ENCODE peak calls at places on chromosomes 5 and 9, in seven cellular contexts. D is left lung, Y is neural progenitor cell, K is Peyer's patch, M is right lobe of liver, I is heart left ventricle, V is heart right ventricle. C is an unnamed sample.

GRCh38 chr5:138544171-138545134 is 1.4 kb upstream of the ETF1 start:
- DNase-seq in V (no peak), Y (peak; percentile 4), D (no peak), I (no peak), M (no peak), K (no peak), C (peak; percentile 13)

GRCh38 chr9:38311382-38312270 is 80.9 kb upstream of the ALDH1B1 start:
- DNase-seq in V (peak; percentile 20), D (no peak), Y (peak; percentile 43), K (no peak), M (no peak), I (no peak), C (no peak)

GRCh38 chr5:153974131-153974812 is 64.4 kb downstream of the FAM114A2 start:
- DNase-seq in K (no peak), D (no peak), I (no peak), M (no peak), V (no peak), Y (peak; percentile 60), C (peak; percentile 19)

GRCh38 chr9:112917987-112918362 is 27.3 kb upstream of the SLC46A2 start:
- DNase-seq in M (no peak), K (no peak), I (no peak), Y (no peak), D (no peak), V (no peak), C (no peak)

GRCh38 chr9:83706703-83707517 is 848 bp downstream of the UBQLN1 start:
- DNase-seq in I (peak; percentile 72), V (peak; percentile 44), M (peak; percentile 60), Y (peak; percentile 90), D (no peak), K (peak; percentile 39), C (peak; percentile 66)

GRCh38 chr9:13369426-13369825 is 89.9 kb upstream of the MPDZ start:
- DNase-seq in K (no peak), M (no peak), I (no peak), D (no peak), V (no peak), Y (peak; percentile 66), C (no peak)

GRCh38 chr5:17180330-17180843 is 37.0 kb upstream of the BASP1 start:
- DNase-seq in Y (no peak), I (no peak), M (no peak), K (no peak), V (no peak), D (no peak), C (no peak)

GRCh38 chr9:124344291-124345050 is 70.8 kb downstream of the PSMB7 start:
- DNase-seq in M (no peak), I (peak; percentile 59), V (no peak), Y (no peak), D (peak; percentile 73), K (no peak), C (no peak)

GRCh38 chr9:69066955-69067354 is 31.4 kb downstream of the FXN start:
- DNase-seq in D (peak; percentile 80), Y (no peak), M (no peak), K (no peak), V (no peak), I (no peak), C (no peak)

GRCh38 chr9:71767421-71768321 is 642 bp downstream of the CEMIP2 start:
- DNase-seq in K (no peak), D (peak; percentile 85), I (peak; percentile 67), V (peak; percentile 15), Y (peak; percentile 96), M (no peak), C (peak; percentile 20)

GRCh38 chr9:71768388-71769174 is at the start of gene CEMIP2:
- DNase-seq in I (peak; percentile 96), M (peak; percentile 94), D (peak; percentile 99), Y (peak; percentile 96), K (peak; percentile 83), V (peak; percentile 91), C (peak; percentile 89)

GRCh38 chr9:71766663-71767062 is 1.6 kb downstream of the CEMIP2 start:
- DNase-seq in V (no peak), I (no peak), K (no peak), D (no peak), Y (no peak), M (no peak), C (no peak)

GRCh38 chr9:71772726-71773125 is 4.4 kb upstream of the CEMIP2 start:
- DNase-seq in K (no peak), V (no peak), M (no peak), I (no peak), D (no peak), Y (no peak), C (no peak)

GRCh38 chr9:71769175-71770165 is 1.2 kb upstream of the CEMIP2 start:
- DNase-seq in M (peak; percentile 98), I (peak; percentile 90), V (peak; percentile 86), D (peak; percentile 94), K (peak; percentile 91), Y (peak; percentile 94), C (peak; percentile 71)
- TF ChIP-seq CTCF in M (peak; percentile 43), I (peak; percentile 28), V (peak; percentile 6), D (peak; percentile 6), K (peak; percentile 1), Y (peak; percentile 36), C (peak; percentile 35)

GRCh38 chr9:3548636-3549035 is 22.8 kb upstream of the RFX3 start:
- DNase-seq in M (no peak), Y (no peak), D (no peak), K (no peak), V (no peak), I (no peak), C (no peak)

GRCh38 chr9:3553076-3553765 is 27.4 kb upstream of the RFX3 start:
- DNase-seq in K (no peak), Y (no peak), V (no peak), I (no peak), D (no peak), M (no peak), C (no peak)

DNA sequence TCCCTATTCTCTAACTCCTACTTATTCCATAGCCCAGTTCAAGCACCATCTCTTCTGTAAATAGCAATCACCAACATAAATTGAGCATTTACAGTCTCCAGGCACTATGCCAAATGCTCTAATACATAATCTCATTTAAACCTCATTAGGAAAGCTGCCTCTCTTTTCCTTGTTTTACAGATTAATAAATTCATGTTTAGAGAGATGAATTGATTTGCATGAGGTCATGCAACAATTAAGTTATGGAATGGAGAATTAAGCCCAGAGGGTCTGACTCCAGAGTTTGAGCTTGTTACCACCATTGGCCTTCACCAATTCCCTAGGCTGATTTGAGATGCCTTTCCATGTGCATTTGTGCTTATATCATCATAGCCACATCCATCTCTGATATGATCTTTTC is 23.4 kb upstream of the RFX3 start:
- DNase-seq in K (no peak), M (no peak), D (no peak), I (no peak), V (no peak), Y (no peak), C (no peak)
- H3K9me3 ChIP-seq in K (no peaks in the 10 kb centered on the region), M (no peaks in the 10 kb centered on the region), D (no peaks in the 10 kb centered on the region), I (no peaks in the 10 kb centered on the region), V (no peaks in the 10 kb centered on the region), Y (no peaks in the 10 kb centered on the region), C (no peaks in the 10 kb centered on the region)

DNA sequence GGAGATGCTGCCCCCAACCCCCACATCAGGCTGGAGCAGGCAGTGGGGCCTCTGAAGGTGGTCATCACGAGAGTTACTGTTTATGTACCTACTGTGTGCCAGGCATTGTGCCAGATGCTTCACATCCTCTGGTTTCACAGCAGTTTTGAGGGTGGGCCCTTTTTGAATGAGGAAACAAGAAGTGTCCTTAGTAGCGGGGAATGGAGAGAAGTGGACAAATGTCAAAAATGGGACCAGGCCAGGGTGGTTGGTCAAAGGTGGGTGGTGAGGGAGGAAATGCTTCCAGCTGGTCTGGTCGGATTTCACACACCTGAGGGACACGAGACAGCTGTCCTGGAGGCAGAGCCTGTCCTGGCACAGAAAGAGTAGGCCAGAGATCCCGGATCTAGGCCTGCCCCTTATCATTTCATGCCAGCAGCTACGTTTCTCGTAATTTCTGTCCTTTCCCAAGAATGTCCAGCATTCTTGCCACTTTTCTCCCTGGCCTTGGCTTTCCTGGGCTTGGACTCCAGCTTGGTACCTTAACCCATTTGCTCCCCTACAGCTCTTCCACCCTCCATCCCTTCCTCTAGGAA is 12.3 kb downstream of the RGS14 start:
- DNase-seq in M (peak; percentile 73), V (no peak), D (no peak), K (no peak), I (no peak), Y (no peak), C (no peak)
- H3K27ac ChIP-seq in M (peak overlapping the region; percentile 20), V (no peak overlapping the region), D (no peak overlapping the region), K (peak overlapping the region; percentile 39), I (peak overlapping the region; percentile 17), Y (no peak overlapping the region), C (no peak overlapping the region)

GRCh38 chr5:168365581-168366081 is 74.2 kb downstream of the WWC1 start:
- DNase-seq in Y (peak; percentile 38), K (no peak), D (no peak), I (no peak), M (no peak), V (no peak), C (no peak)
- TF ChIP-seq CTCF in Y (peak; percentile 49), K (peak; percentile 43), D (no peak), I (no peak), M (peak; percentile 42), V (no peak), C (no peak)